ENCODE peak calls at places on chromosomes 5 and 9, in nine cellular contexts. I, V, T, U, R, E, B, P and N are unnamed samples.

GRCh38 chr9:126123927-126124326 is 202.7 kb upstream of the MVB12B start:
- DNase-seq in T (no peak), U (no peak), E (no peak), I (no peak), V (no peak), B (no peak), R (no peak), P (no peak), N (no peak)

GRCh38 chr5:89315194-89315593 is 432.2 kb upstream of the MEF2C start:
- DNase-seq in R (no peak), E (peak; percentile 67), I (peak; percentile 8), P (no peak), T (no peak), V (no peak), B (no peak), U (no peak), N (peak; percentile 86)

GRCh38 chr5:132094393-132095076 is 20.9 kb downstream of the CSF2 start:
- DNase-seq in U (no peak), I (peak; percentile 99), T (peak; percentile 89), P (no peak), E (peak; percentile 97), V (no peak), R (peak; percentile 99), B (no peak), N (no peak)

GRCh38 chr5:175254155-175254554 is 189.8 kb downstream of the DRD1 start:
- DNase-seq in E (peak; percentile 11), R (peak; percentile 4), I (peak; percentile 42), B (no peak), T (no peak), U (no peak), V (no peak), P (no peak), N (peak; percentile 30)

GRCh38 chr5:149924481-149924880 is 20.1 kb downstream of the PDE6A start:
- DNase-seq in P (no peak), I (peak; percentile 83), R (no peak), T (no peak), U (no peak), V (no peak), B (no peak), E (peak; percentile 61), N (no peak)

GRCh38 chr9:125650271-125650737 is 56.7 kb downstream of the MAPKAP1 start:
- DNase-seq in V (peak; percentile 41), I (peak; percentile 46), T (no peak), U (peak; percentile 97), R (peak; percentile 91), E (peak; percentile 75), B (no peak), P (no peak), N (no peak)

GRCh38 chr9:70044450-70045307 is 1.0 kb downstream of the MAMDC2 start:
- DNase-seq in V (no peak), B (no peak), I (peak; percentile 63), R (peak; percentile 57), P (no peak), T (peak; percentile 16), U (no peak), E (peak; percentile 47), N (no peak)

GRCh38 chr5:57931807-57932206 is 449.2 kb upstream of the ACTBL2 start:
- DNase-seq in R (no peak), I (no peak), V (no peak), E (no peak), U (peak; percentile 2), P (no peak), T (no peak), B (no peak), N (no peak)

GRCh38 chr9:114258866-114259799 is 63.8 kb upstream of the ORM1 start:
- DNase-seq in B (no peak), U (no peak), R (no peak), V (no peak), E (no peak), P (no peak), I (no peak), T (no peak), N (no peak)

GRCh38 chr5:139764250-139764791 is 31.3 kb upstream of the PSD2 start:
- DNase-seq in R (no peak), I (no peak), U (no peak), E (no peak), T (no peak), V (no peak), P (peak; percentile 17), B (no peak), N (peak; percentile 70)

GRCh38 chr5:65151632-65152031 is 330.1 kb downstream of the ADAMTS6 start:
- DNase-seq in B (no peak), R (no peak), P (no peak), V (no peak), E (peak; percentile 83), T (no peak), I (peak; percentile 26), U (no peak), N (no peak)

GRCh38 chr9:93672622-93673270 is 96.4 kb downstream of the PHF2 start:
- DNase-seq in V (no peak), I (no peak), E (no peak), R (no peak), B (no peak), U (no peak), T (no peak), P (no peak), N (peak; percentile 9)

GRCh38 chr5:157025093-157025698 is 33.7 kb downstream of the HAVCR1 start:
- DNase-seq in R (no peak), U (no peak), P (peak; percentile 13), V (peak; percentile 35), E (no peak), I (no peak), T (no peak), B (peak; percentile 37), N (no peak)

GRCh38 chr9:91750343-91750742 is 199.7 kb downstream of the ROR2 start:
- DNase-seq in B (no peak), T (no peak), I (no peak), R (no peak), U (no peak), E (no peak), P (no peak), V (no peak), N (peak; percentile 94)

GRCh38 chr9:117081641-117082317 is 333.1 kb downstream of the ASTN2 start:
- DNase-seq in U (no peak), B (no peak), R (no peak), T (no peak), E (peak; percentile 5), P (no peak), V (no peak), I (no peak), N (no peak)

GRCh38 chr9:86676426-86676825 is 270.9 kb downstream of the GAS1 start:
- DNase-seq in P (no peak), E (no peak), U (no peak), B (no peak), V (no peak), R (no peak), T (no peak), I (no peak), N (no peak)

GRCh38 chr9:99184073-99184426 is 37.7 kb downstream of the ALG2 start:
- DNase-seq in R (no peak), I (no peak), P (no peak), E (no peak), U (no peak), T (no peak), V (no peak), B (no peak), N (no peak)

GRCh38 chr5:28917631-28918030 is 1879.2 kb upstream of the CDH9 start:
- DNase-seq in T (no peak), P (no peak), E (no peak), I (no peak), U (no peak), B (no peak), V (no peak), R (no peak), N (no peak)

GRCh38 chr9:83623634-83623991 is 670 bp downstream of the IDNK start:
- DNase-seq in I (no peak), E (no peak), U (peak; percentile 19), B (no peak), T (no peak), R (no peak), V (no peak), P (no peak), N (no peak)

GRCh38 chr5:74409737-74410136 is 230.8 kb downstream of the ENC1 start:
- DNase-seq in P (no peak), T (no peak), U (no peak), I (no peak), E (no peak), B (no peak), R (no peak), V (no peak), N (no peak)

GRCh38 chr5:82347213-82347947 is 69.2 kb upstream of the RPS23 start:
- DNase-seq in I (peak; percentile 90), V (no peak), R (peak; percentile 74), T (peak; percentile 69), E (peak; percentile 73), U (no peak), P (no peak), B (no peak), N (peak; percentile 42)

GRCh38 chr9:37309136-37309535 is 113.4 kb upstream of the GRHPR start:
- DNase-seq in E (peak; percentile 30), U (no peak), P (no peak), T (no peak), I (peak; percentile 37), R (peak; percentile 40), V (peak; percentile 25), B (no peak), N (no peak)

GRCh38 chr9:98973546-98973921 is 29.8 kb downstream of the COL15A1 start:
- DNase-seq in I (no peak), B (no peak), E (no peak), R (no peak), U (no peak), T (no peak), V (no peak), P (no peak), N (no peak)

GRCh38 chr9:128523199-128523925 is 18.8 kb downstream of the GLE1 start:
- DNase-seq in U (peak; percentile 53), P (no peak), T (no peak), R (peak; percentile 46), I (peak; percentile 67), V (no peak), E (peak; percentile 78), B (no peak), N (peak; percentile 44)

GRCh38 chr5:17275279-17276158 is 58.1 kb downstream of the BASP1 start:
- DNase-seq in E (no peak), U (no peak), I (no peak), V (no peak), T (no peak), R (no peak), P (no peak), B (no peak), N (no peak)

GRCh38 chr5:143685416-143685815 is 126.5 kb upstream of the HMHB1 start:
- DNase-seq in R (peak; percentile 61), T (no peak), P (no peak), B (no peak), U (no peak), E (peak; percentile 45), I (peak; percentile 30), V (no peak), N (no peak)

GRCh38 chr5:135232958-135233357 is 166.1 kb downstream of the MACROH2A1 start:
- DNase-seq in B (no peak), P (no peak), V (no peak), E (no peak), T (no peak), I (no peak), R (no peak), U (no peak), N (peak; percentile 65)

GRCh38 chr9:98120476-98120875 is 1.5 kb upstream of the TRIM14 start:
- DNase-seq in R (no peak), E (no peak), U (no peak), P (no peak), T (no peak), I (no peak), B (no peak), V (no peak), N (no peak)

GRCh38 chr9:117250610-117251215 is 164.1 kb downstream of the ASTN2 start:
- DNase-seq in R (no peak), U (no peak), V (no peak), E (no peak), P (no peak), T (no peak), B (no peak), I (no peak), N (no peak)

GRCh38 chr9:7216004-7216821 is 458.4 kb downstream of the KDM4C start:
- DNase-seq in V (no peak), B (no peak), T (no peak), P (no peak), I (peak; percentile 7), R (peak; percentile 79), E (peak; percentile 81), U (no peak), N (no peak)

GRCh38 chr5:60402161-60402785 is 297.7 kb downstream of the DEPDC1B start:
- DNase-seq in R (no peak), E (no peak), I (no peak), T (no peak), V (no peak), B (no peak), U (no peak), P (no peak), N (no peak)